ENCODE peak calls at places on chromosomes 11 and 22, in five cellular contexts. K, V, M, I and P are unnamed samples.

GRCh38 chr11:71211631-71212030 is 40.7 kb downstream of the SHANK2 start:
- DNase-seq in I (no peak), K (no peak), M (no peak), V (no peak), P (no peak)

GRCh38 chr22:20403779-20404140 is 9.8 kb downstream of the ZNF74 start:
- DNase-seq in I (no peak), V (no peak), M (no peak), K (no peak), P (no peak)

GRCh38 chr11:82458777-82459176 is 274.9 kb downstream of the FAM181B start:
- DNase-seq in I (no peak), V (no peak), M (no peak), K (no peak), P (no peak)

GRCh38 chr11:19723572-19724342 is 11.1 kb downstream of the NAV2 start:
- DNase-seq in V (peak), K (peak), I (peak), M (peak), P (peak)

GRCh38 chr22:45201678-45202332 is 38.1 kb downstream of the NUP50 start:
- DNase-seq in K (no peak), V (no peak), M (no peak), I (no peak), P (no peak)

GRCh38 chr11:502288-503178 is 4.5 kb downstream of the RNH1 start:
- DNase-seq in K (no peak), M (no peak), I (no peak), V (no peak), P (no peak)

GRCh38 chr11:118290923-118291322 is 13.6 kb upstream of the CD3E start:
- DNase-seq in I (no peak), K (peak), M (no peak), V (peak), P (peak)

GRCh38 chr11:10453261-10453660 is 1.8 kb upstream of the AMPD3 start:
- DNase-seq in I (no peak), M (no peak), V (no peak), K (no peak), P (no peak)

GRCh38 chr22:19857382-19857781 is 2.7 kb upstream of the GNB1L start:
- DNase-seq in M (no peak), V (no peak), K (no peak), I (no peak), P (no peak)

GRCh38 chr11:92219476-92219875 is 5.1 kb upstream of the FAT3 start:
- DNase-seq in K (no peak), M (no peak), V (no peak), I (no peak), P (no peak)

GRCh38 chr11:111064118-111064517 is 181.4 kb upstream of the POU2AF2 start:
- DNase-seq in I (peak), K (no peak), V (no peak), M (no peak), P (no peak)

GRCh38 chr11:45799562-45799961 is 5.4 kb upstream of the SLC35C1 start:
- DNase-seq in I (no peak), K (no peak), M (no peak), V (no peak), P (no peak)

GRCh38 chr11:285021-285893 is 3.7 kb upstream of the PGGHG start:
- DNase-seq in M (peak), K (no peak), I (no peak), V (peak), P (no peak)

GRCh38 chr22:44182591-44183588 is 2.2 kb downstream of the PARVG start:
- DNase-seq in M (peak), I (no peak), K (peak), V (peak), P (peak)

GRCh38 chr11:76307416-76307815 is 73.5 kb downstream of the THAP12 start:
- DNase-seq in V (no peak), I (no peak), K (no peak), M (no peak), P (no peak)

GRCh38 chr11:124864892-124865180 is 396 bp upstream of the ROBO3 start:
- DNase-seq in K (no peak), I (no peak), M (no peak), V (no peak), P (no peak)

GRCh38 chr11:118305726-118306125 is 1.2 kb downstream of the CD3E start:
- DNase-seq in M (no peak), K (peak), V (peak), I (no peak), P (no peak)

GRCh38 chr11:76030286-76030685 is 176.0 kb downstream of the WNT11 start:
- DNase-seq in I (peak), M (no peak), K (no peak), V (no peak), P (no peak)